ENCODE peak calls at places on chromosomes 6 and 20, in five cellular contexts. One of them, this sample, is unnamed.

GRCh38 chr6:155543141-155543870 is 87.7 kb upstream of the NOX3 start:
- DNase-seq in stomach: no peak
- DNase-seq in spleen: no peak
- DNase-seq in adrenal gland: no peak
- DNase-seq in right lobe of liver: no peak
- DNase-seq in this sample: no peak

GRCh38 chr6:138428943-138429616 is 25.1 kb downstream of the HEBP2 start:
- DNase-seq in stomach: no peak
- DNase-seq in spleen: no peak
- DNase-seq in adrenal gland: no peak
- DNase-seq in right lobe of liver: no peak
- DNase-seq in this sample: peak

GRCh38 chr20:25269833-25270170 is 21.9 kb downstream of the PYGB start:
- DNase-seq in stomach: peak
- DNase-seq in spleen: peak
- DNase-seq in adrenal gland: peak
- DNase-seq in right lobe of liver: peak
- DNase-seq in this sample: no peak

GRCh38 chr6:16769131-16769985 is 8.1 kb upstream of the ATXN1 start:
- DNase-seq in stomach: peak
- DNase-seq in spleen: no peak
- DNase-seq in adrenal gland: peak
- DNase-seq in right lobe of liver: no peak
- DNase-seq in this sample: no peak

GRCh38 chr6:132298344-132298949 is 102.8 kb downstream of the MOXD1 start:
- DNase-seq in stomach: peak
- DNase-seq in spleen: no peak
- DNase-seq in adrenal gland: peak
- DNase-seq in right lobe of liver: peak
- DNase-seq in this sample: peak

GRCh38 chr20:51125095-51125494 is 102.2 kb upstream of the KCNG1 start:
- DNase-seq in stomach: no peak
- DNase-seq in spleen: no peak
- DNase-seq in adrenal gland: no peak
- DNase-seq in right lobe of liver: no peak
- DNase-seq in this sample: no peak

GRCh38 chr6:10521104-10521808 is at the start of gene GCNT2:
- DNase-seq in stomach: peak
- DNase-seq in spleen: no peak
- DNase-seq in adrenal gland: no peak
- DNase-seq in right lobe of liver: no peak
- DNase-seq in this sample: peak

GRCh38 chr20:51542033-51542893 is at the start of gene NFATC2:
- DNase-seq in stomach: peak
- DNase-seq in spleen: peak
- DNase-seq in adrenal gland: no peak
- DNase-seq in right lobe of liver: peak
- DNase-seq in this sample: peak

GRCh38 chr20:15487030-15487429 is 1086.2 kb downstream of the KIF16B start:
- DNase-seq in stomach: no peak
- DNase-seq in spleen: no peak
- DNase-seq in adrenal gland: no peak
- DNase-seq in right lobe of liver: no peak
- DNase-seq in this sample: no peak

GRCh38 chr6:89679215-89680120 is 40.9 kb upstream of the LYRM2 start:
- DNase-seq in stomach: no peak
- DNase-seq in spleen: no peak
- DNase-seq in adrenal gland: no peak
- DNase-seq in right lobe of liver: no peak
- DNase-seq in this sample: no peak

GRCh38 chr6:23454090-23454998 is 671.7 kb upstream of the NRSN1 start:
- DNase-seq in stomach: no peak
- DNase-seq in spleen: no peak
- DNase-seq in adrenal gland: no peak
- DNase-seq in right lobe of liver: no peak
- DNase-seq in this sample: no peak

GRCh38 chr6:154754152-154754551 is 20.9 kb downstream of the SCAF8 start:
- DNase-seq in stomach: no peak
- DNase-seq in spleen: no peak
- DNase-seq in adrenal gland: peak
- DNase-seq in right lobe of liver: no peak
- DNase-seq in this sample: peak

GRCh38 chr20:47586648-47587306 is 85.1 kb downstream of the NCOA3 start:
- DNase-seq in stomach: no peak
- DNase-seq in spleen: no peak
- DNase-seq in adrenal gland: no peak
- DNase-seq in right lobe of liver: no peak
- DNase-seq in this sample: no peak

GRCh38 chr6:47161176-47161687 is 119.1 kb upstream of the ADGRF1 start:
- DNase-seq in stomach: no peak
- DNase-seq in spleen: no peak
- DNase-seq in adrenal gland: no peak
- DNase-seq in right lobe of liver: no peak
- DNase-seq in this sample: no peak

GRCh38 chr6:162056745-162057144 is 670.8 kb downstream of the PRKN start:
- DNase-seq in stomach: no peak
- DNase-seq in spleen: no peak
- DNase-seq in adrenal gland: no peak
- DNase-seq in right lobe of liver: no peak
- DNase-seq in this sample: no peak

GRCh38 chr6:133707456-133707855 is 181.5 kb upstream of the TCF21 start:
- DNase-seq in stomach: no peak
- DNase-seq in spleen: no peak
- DNase-seq in adrenal gland: no peak
- DNase-seq in right lobe of liver: no peak
- DNase-seq in this sample: no peak

GRCh38 chr6:34181903-34182302 is 36.0 kb upstream of the GRM4 start:
- DNase-seq in stomach: peak
- DNase-seq in spleen: no peak
- DNase-seq in adrenal gland: no peak
- DNase-seq in right lobe of liver: no peak
- DNase-seq in this sample: no peak

GRCh38 chr6:34179106-34179720 is 33.3 kb upstream of the GRM4 start:
- DNase-seq in stomach: peak
- DNase-seq in spleen: no peak
- DNase-seq in adrenal gland: no peak
- DNase-seq in right lobe of liver: no peak
- DNase-seq in this sample: no peak

GRCh38 chr6:34178361-34179105 is 32.6 kb upstream of the GRM4 start:
- DNase-seq in stomach: peak
- DNase-seq in spleen: no peak
- DNase-seq in adrenal gland: no peak
- DNase-seq in right lobe of liver: no peak
- DNase-seq in this sample: no peak

GRCh38 chr6:34177181-34177591 is 31.3 kb upstream of the GRM4 start:
- DNase-seq in stomach: peak
- DNase-seq in spleen: peak
- DNase-seq in adrenal gland: no peak
- DNase-seq in right lobe of liver: no peak
- DNase-seq in this sample: no peak

GRCh38 chr6:34182751-34183531 is 37.1 kb upstream of the GRM4 start:
- DNase-seq in stomach: peak
- DNase-seq in spleen: peak
- DNase-seq in adrenal gland: no peak
- DNase-seq in right lobe of liver: no peak
- DNase-seq in this sample: no peak
- TF ChIP-seq POLR2A in stomach: no peak
- TF ChIP-seq POLR2A in spleen: no peak
- TF ChIP-seq POLR2A in adrenal gland: no peak
- TF ChIP-seq POLR2A in right lobe of liver: no peak
- TF ChIP-seq POLR2A in this sample: no peak

GRCh38 chr6:7893342-7893741 is 17.2 kb downstream of the TXNDC5 start:
- DNase-seq in stomach: no peak
- DNase-seq in spleen: peak
- DNase-seq in adrenal gland: no peak
- DNase-seq in right lobe of liver: no peak
- DNase-seq in this sample: no peak
- TF ChIP-seq POLR2A in stomach: no peak
- TF ChIP-seq POLR2A in spleen: no peak
- TF ChIP-seq POLR2A in adrenal gland: no peak
- TF ChIP-seq POLR2A in right lobe of liver: no peak
- TF ChIP-seq POLR2A in this sample: no peak

GRCh38 chr6:113856571-113857564 is at the start of gene MARCKS:
- DNase-seq in stomach: peak
- DNase-seq in spleen: peak
- DNase-seq in adrenal gland: peak
- DNase-seq in right lobe of liver: peak
- DNase-seq in this sample: peak
- TF ChIP-seq POLR2A in stomach: no peak
- TF ChIP-seq POLR2A in spleen: peak
- TF ChIP-seq POLR2A in adrenal gland: no peak
- TF ChIP-seq POLR2A in right lobe of liver: peak
- TF ChIP-seq POLR2A in this sample: no peak

DNA sequence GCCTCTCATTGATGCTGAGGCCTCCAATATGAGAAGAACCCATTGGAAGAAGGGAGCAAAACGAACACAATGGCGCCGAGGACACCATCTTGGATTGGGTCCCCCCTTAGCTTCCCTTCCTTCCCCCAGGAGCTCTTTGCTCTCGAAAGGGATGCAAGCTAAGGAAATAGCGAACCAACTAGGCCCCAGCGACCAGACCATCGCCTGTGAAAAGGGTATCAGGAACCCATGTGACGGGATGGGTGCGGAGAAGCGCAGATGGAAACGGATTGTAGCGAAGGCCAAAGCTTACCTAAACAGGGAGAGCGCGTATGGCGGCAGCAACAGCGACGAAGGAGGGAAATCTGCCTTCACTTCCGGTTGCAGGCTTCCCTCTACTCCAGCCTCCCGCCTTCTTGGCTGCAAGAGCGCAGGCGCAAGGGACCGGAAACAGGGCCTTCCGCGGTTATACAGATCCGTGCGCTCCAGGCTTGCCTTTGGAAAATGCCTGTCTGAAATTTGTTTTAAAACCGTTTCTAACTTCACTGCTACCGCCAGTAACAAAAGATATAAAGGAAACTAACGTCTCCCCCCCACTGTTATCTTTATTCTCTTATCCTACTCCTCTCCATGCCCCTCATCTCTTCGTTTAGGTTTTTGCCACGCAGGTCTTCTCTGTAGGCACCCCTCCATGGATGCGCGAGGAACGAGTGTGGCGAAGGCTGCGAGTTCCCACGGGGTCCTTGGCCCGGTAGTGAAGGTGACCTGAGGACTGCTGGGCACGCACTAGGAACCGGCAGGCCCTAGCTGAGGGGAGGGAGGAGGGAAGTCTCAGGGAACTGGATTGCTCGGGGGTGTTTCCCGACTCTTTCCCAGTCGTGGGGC is at the start of gene DDX39B:
- DNase-seq in stomach: peak
- DNase-seq in spleen: peak
- DNase-seq in adrenal gland: peak
- DNase-seq in right lobe of liver: peak
- DNase-seq in this sample: peak
- TF ChIP-seq POLR2A in stomach: no peak
- TF ChIP-seq POLR2A in spleen: no peak
- TF ChIP-seq POLR2A in adrenal gland: peak
- TF ChIP-seq POLR2A in right lobe of liver: peak
- TF ChIP-seq POLR2A in this sample: peak

DNA sequence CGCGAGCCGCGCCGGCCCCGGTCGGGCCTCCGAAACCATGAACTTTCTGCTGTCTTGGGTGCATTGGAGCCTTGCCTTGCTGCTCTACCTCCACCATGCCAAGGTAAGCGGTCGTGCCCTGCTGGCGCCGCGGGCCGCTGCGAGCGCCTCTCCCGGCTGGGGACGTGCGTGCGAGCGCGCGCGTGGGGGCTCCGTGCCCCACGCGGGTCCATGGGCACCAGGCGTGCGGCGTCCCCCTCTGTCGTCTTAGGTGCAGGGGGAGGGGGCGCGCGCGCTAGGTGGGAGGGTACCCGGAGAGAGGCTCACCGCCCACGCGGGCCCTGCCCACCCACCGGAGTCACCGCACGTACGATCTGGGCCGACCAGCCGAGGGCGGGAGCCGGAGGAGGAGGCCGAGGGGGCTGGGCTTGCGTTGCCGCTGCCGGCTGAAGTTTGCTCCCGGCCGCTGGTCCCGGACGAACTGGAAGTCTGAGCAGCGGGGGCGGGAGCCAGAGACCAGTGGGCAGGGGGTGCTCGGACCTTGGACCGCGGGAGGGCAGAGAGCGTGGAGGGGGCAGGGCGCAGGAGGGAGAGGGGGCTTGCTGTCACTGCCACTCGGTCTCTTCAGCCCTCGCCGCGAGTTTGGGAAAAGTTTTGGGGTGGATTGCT is 1.3 kb downstream of the VEGFA start:
- DNase-seq in stomach: peak
- DNase-seq in spleen: peak
- DNase-seq in adrenal gland: peak
- DNase-seq in right lobe of liver: peak
- DNase-seq in this sample: peak
- TF ChIP-seq POLR2A in stomach: no peak
- TF ChIP-seq POLR2A in spleen: no peak
- TF ChIP-seq POLR2A in adrenal gland: peak
- TF ChIP-seq POLR2A in right lobe of liver: peak
- TF ChIP-seq POLR2A in this sample: peak

GRCh38 chr6:26156850-26157149 is 69.6 kb downstream of the HFE start:
- DNase-seq in stomach: no peak
- DNase-seq in spleen: no peak
- DNase-seq in adrenal gland: no peak
- DNase-seq in right lobe of liver: no peak
- DNase-seq in this sample: no peak

GRCh38 chr6:26157838-26158580 is 70.8 kb downstream of the HFE start:
- DNase-seq in stomach: peak
- DNase-seq in spleen: peak
- DNase-seq in adrenal gland: peak
- DNase-seq in right lobe of liver: peak
- DNase-seq in this sample: peak

GRCh38 chr6:26157150-26157837 is 70.1 kb downstream of the HFE start:
- DNase-seq in stomach: peak
- DNase-seq in spleen: peak
- DNase-seq in adrenal gland: peak
- DNase-seq in right lobe of liver: peak
- DNase-seq in this sample: peak

GRCh38 chr6:26155066-26155925 is 68.1 kb downstream of the HFE start:
- DNase-seq in stomach: no peak
- DNase-seq in spleen: no peak
- DNase-seq in adrenal gland: peak
- DNase-seq in right lobe of liver: no peak
- DNase-seq in this sample: peak

GRCh38 chr6:26156105-26156849 is 69.0 kb downstream of the HFE start:
- DNase-seq in stomach: peak
- DNase-seq in spleen: peak
- DNase-seq in adrenal gland: peak
- DNase-seq in right lobe of liver: peak
- DNase-seq in this sample: peak
- TF ChIP-seq POLR2A in stomach: no peak
- TF ChIP-seq POLR2A in spleen: peak
- TF ChIP-seq POLR2A in adrenal gland: peak
- TF ChIP-seq POLR2A in right lobe of liver: peak
- TF ChIP-seq POLR2A in this sample: peak

This sample was measured in erythroblast.